ENCODE peak calls at places on chromosomes 1 and 21, in nine cellular contexts. One of them, this sample, is unnamed.

GRCh38 chr1:114956570-114956969 is 73.1 kb upstream of the TSHB start:
- DNase-seq in uterus: no peak
- DNase-seq in K562: no peak
- DNase-seq in prostate gland: no peak
- DNase-seq in sigmoid colon: no peak
- DNase-seq in Peyer's patch: no peak
- DNase-seq in breast epithelium: no peak
- DNase-seq in endothelial cell of umbilical vein: peak
- DNase-seq in A549: peak
- DNase-seq in this sample: no peak

GRCh38 chr21:44722701-44723100 is 11.3 kb upstream of the TSPEAR start:
- DNase-seq in K562: no peak
- DNase-seq in Peyer's patch: no peak
- DNase-seq in breast epithelium: no peak
- DNase-seq in sigmoid colon: no peak
- DNase-seq in A549: no peak
- DNase-seq in endothelial cell of umbilical vein: no peak
- DNase-seq in uterus: no peak
- DNase-seq in prostate gland: no peak
- DNase-seq in this sample: no peak

GRCh38 chr1:145962157-145963102 is 1.9 kb downstream of the ANKRD34A start:
- DNase-seq in sigmoid colon: peak
- DNase-seq in A549: no peak
- DNase-seq in K562: peak
- DNase-seq in endothelial cell of umbilical vein: no peak
- DNase-seq in Peyer's patch: peak
- DNase-seq in breast epithelium: no peak
- DNase-seq in prostate gland: peak
- DNase-seq in uterus: peak
- DNase-seq in this sample: peak

GRCh38 chr1:219710529-219711194 is 97.8 kb upstream of the ZC3H11B start:
- DNase-seq in Peyer's patch: no peak
- DNase-seq in breast epithelium: no peak
- DNase-seq in sigmoid colon: no peak
- DNase-seq in uterus: no peak
- DNase-seq in K562: no peak
- DNase-seq in A549: peak
- DNase-seq in endothelial cell of umbilical vein: no peak
- DNase-seq in prostate gland: no peak
- DNase-seq in this sample: peak

GRCh38 chr1:8963940-8964339 is 18.3 kb downstream of the CA6 start:
- DNase-seq in breast epithelium: no peak
- DNase-seq in Peyer's patch: no peak
- DNase-seq in K562: no peak
- DNase-seq in sigmoid colon: no peak
- DNase-seq in prostate gland: no peak
- DNase-seq in endothelial cell of umbilical vein: no peak
- DNase-seq in A549: no peak
- DNase-seq in uterus: no peak
- DNase-seq in this sample: no peak

GRCh38 chr1:157241185-157241538 is 103.0 kb upstream of the ETV3 start:
- DNase-seq in prostate gland: no peak
- DNase-seq in endothelial cell of umbilical vein: no peak
- DNase-seq in breast epithelium: no peak
- DNase-seq in K562: no peak
- DNase-seq in Peyer's patch: no peak
- DNase-seq in A549: no peak
- DNase-seq in sigmoid colon: no peak
- DNase-seq in uterus: no peak
- DNase-seq in this sample: no peak

GRCh38 chr1:98556521-98557158 is 104.9 kb upstream of the SNX7 start:
- DNase-seq in uterus: no peak
- DNase-seq in endothelial cell of umbilical vein: peak
- DNase-seq in K562: peak
- DNase-seq in breast epithelium: no peak
- DNase-seq in prostate gland: no peak
- DNase-seq in sigmoid colon: no peak
- DNase-seq in Peyer's patch: no peak
- DNase-seq in A549: peak
- DNase-seq in this sample: peak

GRCh38 chr1:18479484-18479883 is 1.2 kb upstream of the KLHDC7A start:
- DNase-seq in breast epithelium: no peak
- DNase-seq in A549: no peak
- DNase-seq in prostate gland: no peak
- DNase-seq in K562: no peak
- DNase-seq in Peyer's patch: no peak
- DNase-seq in sigmoid colon: no peak
- DNase-seq in uterus: no peak
- DNase-seq in endothelial cell of umbilical vein: no peak
- DNase-seq in this sample: no peak

GRCh38 chr21:45607021-45607921 is 36.3 kb upstream of the PCBP3 start:
- DNase-seq in A549: peak
- DNase-seq in uterus: peak
- DNase-seq in endothelial cell of umbilical vein: no peak
- DNase-seq in Peyer's patch: peak
- DNase-seq in prostate gland: no peak
- DNase-seq in K562: no peak
- DNase-seq in breast epithelium: peak
- DNase-seq in sigmoid colon: no peak
- DNase-seq in this sample: peak

GRCh38 chr1:165815725-165816124 is 11.7 kb upstream of the UCK2 start:
- DNase-seq in uterus: no peak
- DNase-seq in A549: peak
- DNase-seq in breast epithelium: no peak
- DNase-seq in sigmoid colon: no peak
- DNase-seq in prostate gland: no peak
- DNase-seq in Peyer's patch: no peak
- DNase-seq in K562: peak
- DNase-seq in endothelial cell of umbilical vein: peak
- DNase-seq in this sample: no peak

GRCh38 chr1:223250632-223251015 is 107.6 kb upstream of the TLR5 start:
- DNase-seq in A549: no peak
- DNase-seq in uterus: no peak
- DNase-seq in breast epithelium: no peak
- DNase-seq in K562: no peak
- DNase-seq in sigmoid colon: no peak
- DNase-seq in prostate gland: no peak
- DNase-seq in endothelial cell of umbilical vein: no peak
- DNase-seq in Peyer's patch: no peak
- DNase-seq in this sample: no peak

GRCh38 chr1:173255214-173255813 is 48.2 kb upstream of the TNFSF4 start:
- DNase-seq in prostate gland: no peak
- DNase-seq in A549: peak
- DNase-seq in endothelial cell of umbilical vein: peak
- DNase-seq in Peyer's patch: no peak
- DNase-seq in K562: peak
- DNase-seq in breast epithelium: no peak
- DNase-seq in sigmoid colon: no peak
- DNase-seq in uterus: no peak
- DNase-seq in this sample: no peak

GRCh38 chr21:42425603-42425985 is 21.9 kb downstream of the UBASH3A start:
- DNase-seq in endothelial cell of umbilical vein: no peak
- DNase-seq in A549: no peak
- DNase-seq in sigmoid colon: no peak
- DNase-seq in uterus: no peak
- DNase-seq in breast epithelium: no peak
- DNase-seq in K562: no peak
- DNase-seq in prostate gland: no peak
- DNase-seq in Peyer's patch: no peak
- DNase-seq in this sample: no peak
- TF ChIP-seq POLR2A in endothelial cell of umbilical vein: no peak
- TF ChIP-seq POLR2A in A549: no peak
- TF ChIP-seq POLR2A in sigmoid colon: no peak
- TF ChIP-seq POLR2A in uterus: no peak
- TF ChIP-seq POLR2A in breast epithelium: no peak
- TF ChIP-seq POLR2A in K562: no peak
- TF ChIP-seq POLR2A in prostate gland: no peak
- TF ChIP-seq POLR2A in Peyer's patch: no peak
- TF ChIP-seq POLR2A in this sample: no peak

GRCh38 chr1:150576367-150576711 is 3.1 kb downstream of the MCL1 start:
- DNase-seq in endothelial cell of umbilical vein: no peak
- DNase-seq in breast epithelium: no peak
- DNase-seq in prostate gland: no peak
- DNase-seq in A549: no peak
- DNase-seq in uterus: no peak
- DNase-seq in K562: no peak
- DNase-seq in Peyer's patch: no peak
- DNase-seq in sigmoid colon: no peak
- DNase-seq in this sample: no peak

GRCh38 chr1:150575518-150576366 is 3.7 kb downstream of the MCL1 start:
- DNase-seq in prostate gland: no peak
- DNase-seq in A549: no peak
- DNase-seq in uterus: no peak
- DNase-seq in breast epithelium: no peak
- DNase-seq in K562: no peak
- DNase-seq in Peyer's patch: no peak
- DNase-seq in endothelial cell of umbilical vein: no peak
- DNase-seq in sigmoid colon: no peak
- DNase-seq in this sample: no peak

GRCh38 chr1:150575072-150575489 is 4.3 kb downstream of the MCL1 start:
- DNase-seq in endothelial cell of umbilical vein: no peak
- DNase-seq in A549: no peak
- DNase-seq in prostate gland: no peak
- DNase-seq in breast epithelium: no peak
- DNase-seq in Peyer's patch: no peak
- DNase-seq in K562: no peak
- DNase-seq in uterus: no peak
- DNase-seq in sigmoid colon: no peak
- DNase-seq in this sample: no peak

GRCh38 chr1:150574260-150575071 is 4.9 kb downstream of the MCL1 start:
- DNase-seq in breast epithelium: no peak
- DNase-seq in prostate gland: no peak
- DNase-seq in K562: no peak
- DNase-seq in Peyer's patch: no peak
- DNase-seq in endothelial cell of umbilical vein: no peak
- DNase-seq in sigmoid colon: no peak
- DNase-seq in uterus: no peak
- DNase-seq in A549: no peak
- DNase-seq in this sample: no peak

GRCh38 chr1:150572918-150573647 is 6.3 kb downstream of the MCL1 start:
- DNase-seq in uterus: no peak
- DNase-seq in prostate gland: no peak
- DNase-seq in A549: no peak
- DNase-seq in endothelial cell of umbilical vein: no peak
- DNase-seq in breast epithelium: no peak
- DNase-seq in K562: no peak
- DNase-seq in Peyer's patch: no peak
- DNase-seq in sigmoid colon: peak
- DNase-seq in this sample: no peak
- TF ChIP-seq POLR2A in uterus: no peak
- TF ChIP-seq POLR2A in prostate gland: no peak
- TF ChIP-seq POLR2A in A549: no peak
- TF ChIP-seq POLR2A in endothelial cell of umbilical vein: peak
- TF ChIP-seq POLR2A in breast epithelium: peak
- TF ChIP-seq POLR2A in K562: peak
- TF ChIP-seq POLR2A in Peyer's patch: no peak
- TF ChIP-seq POLR2A in sigmoid colon: no peak
- TF ChIP-seq POLR2A in this sample: no peak

GRCh38 chr1:151061012-151061401 is 810 bp downstream of the MLLT11 start:
- DNase-seq in K562: peak
- DNase-seq in breast epithelium: no peak
- DNase-seq in Peyer's patch: no peak
- DNase-seq in endothelial cell of umbilical vein: peak
- DNase-seq in sigmoid colon: peak
- DNase-seq in prostate gland: no peak
- DNase-seq in uterus: no peak
- DNase-seq in A549: peak
- DNase-seq in this sample: no peak

GRCh38 chr1:151058682-151059341 is 610 bp downstream of the CDC42SE1 start:
- DNase-seq in Peyer's patch: no peak
- DNase-seq in breast epithelium: peak
- DNase-seq in prostate gland: peak
- DNase-seq in K562: no peak
- DNase-seq in A549: no peak
- DNase-seq in endothelial cell of umbilical vein: peak
- DNase-seq in uterus: no peak
- DNase-seq in sigmoid colon: peak
- DNase-seq in this sample: no peak

GRCh38 chr1:151060241-151061011 is at the start of gene MLLT11:
- DNase-seq in K562: peak
- DNase-seq in Peyer's patch: peak
- DNase-seq in sigmoid colon: peak
- DNase-seq in A549: peak
- DNase-seq in uterus: peak
- DNase-seq in endothelial cell of umbilical vein: peak
- DNase-seq in breast epithelium: no peak
- DNase-seq in prostate gland: peak
- DNase-seq in this sample: peak

GRCh38 chr1:151061704-151062103 is 1.5 kb downstream of the MLLT11 start:
- DNase-seq in sigmoid colon: no peak
- DNase-seq in uterus: no peak
- DNase-seq in A549: no peak
- DNase-seq in prostate gland: no peak
- DNase-seq in breast epithelium: no peak
- DNase-seq in endothelial cell of umbilical vein: no peak
- DNase-seq in K562: no peak
- DNase-seq in Peyer's patch: no peak
- DNase-seq in this sample: no peak

GRCh38 chr1:151059342-151060240 is at the start of gene CDC42SE1:
- DNase-seq in uterus: peak
- DNase-seq in prostate gland: peak
- DNase-seq in sigmoid colon: peak
- DNase-seq in A549: peak
- DNase-seq in endothelial cell of umbilical vein: peak
- DNase-seq in Peyer's patch: peak
- DNase-seq in breast epithelium: peak
- DNase-seq in K562: peak
- DNase-seq in this sample: peak
- TF ChIP-seq POLR2A in uterus: peak
- TF ChIP-seq POLR2A in prostate gland: peak
- TF ChIP-seq POLR2A in sigmoid colon: peak
- TF ChIP-seq POLR2A in A549: peak
- TF ChIP-seq POLR2A in endothelial cell of umbilical vein: peak
- TF ChIP-seq POLR2A in Peyer's patch: peak
- TF ChIP-seq POLR2A in breast epithelium: peak
- TF ChIP-seq POLR2A in K562: peak
- TF ChIP-seq POLR2A in this sample: peak

DNA sequence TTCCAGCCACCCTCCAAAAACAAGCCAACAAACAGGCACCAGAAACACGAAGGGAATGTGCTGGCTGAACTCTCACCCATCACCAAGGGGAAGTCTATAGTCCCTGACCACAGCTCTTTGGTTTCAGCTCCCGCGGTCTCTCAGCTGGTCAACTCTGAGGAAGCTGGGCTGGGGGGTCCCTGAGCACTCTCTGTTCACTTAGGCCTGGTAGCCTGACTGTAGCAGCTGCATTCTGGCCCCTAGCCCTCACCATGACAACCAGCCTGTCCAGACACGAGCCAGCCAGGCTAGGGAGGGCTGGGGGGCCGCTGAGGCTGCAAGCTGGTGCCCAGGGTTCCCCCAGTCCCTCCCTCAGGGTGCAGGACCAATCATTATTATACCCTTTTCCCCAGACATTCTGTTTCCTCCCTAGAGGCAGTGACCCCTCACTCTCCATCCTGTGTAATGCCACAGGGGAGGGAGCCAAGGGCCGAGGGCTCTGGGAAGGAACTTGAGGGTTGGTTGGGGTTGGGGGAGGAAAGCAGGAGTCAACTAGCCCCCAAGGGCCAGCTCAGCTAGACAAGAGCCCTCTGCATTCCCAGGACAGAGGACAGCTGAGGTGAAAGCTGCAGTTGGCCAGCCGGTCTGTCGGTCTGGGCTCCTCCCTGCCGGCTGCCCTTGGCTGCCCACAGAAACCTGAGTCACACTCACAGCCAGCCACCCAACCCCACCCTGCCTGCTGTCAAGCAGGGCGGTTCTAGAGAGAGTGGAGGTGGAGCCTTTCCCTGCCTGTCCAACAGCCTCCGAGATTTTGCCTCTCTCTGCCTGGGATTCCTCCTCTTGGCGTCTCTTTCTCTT is 1.2 kb upstream of the TRAPPC3 start:
- DNase-seq in Peyer's patch: peak
- DNase-seq in endothelial cell of umbilical vein: peak
- DNase-seq in prostate gland: peak
- DNase-seq in breast epithelium: peak
- DNase-seq in sigmoid colon: peak
- DNase-seq in A549: peak
- DNase-seq in K562: peak
- DNase-seq in uterus: peak
- DNase-seq in this sample: peak
- TF ChIP-seq POLR2A in Peyer's patch: peak
- TF ChIP-seq POLR2A in endothelial cell of umbilical vein: peak
- TF ChIP-seq POLR2A in prostate gland: peak
- TF ChIP-seq POLR2A in breast epithelium: no peak
- TF ChIP-seq POLR2A in sigmoid colon: no peak
- TF ChIP-seq POLR2A in A549: peak
- TF ChIP-seq POLR2A in K562: peak
- TF ChIP-seq POLR2A in uterus: peak
- TF ChIP-seq POLR2A in this sample: peak